ENCODE peak calls at places on chromosome 15, in five cellular contexts. One of them, this sample, is unnamed.

GRCh38 chr15:70095387-70096214 is 2.1 kb downstream of the TLE3 start:
- DNase-seq in retina: peak; percentile 65
- DNase-seq in NCI-H2171: no peak
- DNase-seq in KBM-7: peak; percentile 64
- DNase-seq in right cardiac atrium: peak; percentile 79
- DNase-seq in this sample: no peak

GRCh38 chr15:38253448-38253847 is 812 bp downstream of the SPRED1 start:
- DNase-seq in retina: no peak
- DNase-seq in NCI-H2171: no peak
- DNase-seq in KBM-7: peak; percentile 45
- DNase-seq in right cardiac atrium: no peak
- DNase-seq in this sample: no peak

GRCh38 chr15:98906712-98907083 is 100.9 kb downstream of the PGPEP1L start:
- DNase-seq in retina: no peak
- DNase-seq in NCI-H2171: no peak
- DNase-seq in KBM-7: no peak
- DNase-seq in right cardiac atrium: peak; percentile 75
- DNase-seq in this sample: no peak

GRCh38 chr15:67311751-67312150 is 57.2 kb downstream of the IQCH start:
- DNase-seq in retina: no peak
- DNase-seq in NCI-H2171: no peak
- DNase-seq in KBM-7: no peak
- DNase-seq in right cardiac atrium: no peak
- DNase-seq in this sample: no peak

GRCh38 chr15:64096486-64097431 is 977 bp downstream of the SNX1 start:
- DNase-seq in retina: peak; percentile 3
- DNase-seq in NCI-H2171: no peak
- DNase-seq in KBM-7: peak; percentile 64
- DNase-seq in right cardiac atrium: peak; percentile 66
- DNase-seq in this sample: no peak

GRCh38 chr15:33132722-33133345 is 61.7 kb downstream of the FMN1 start:
- DNase-seq in retina: peak; percentile 57
- DNase-seq in NCI-H2171: peak; percentile 33
- DNase-seq in KBM-7: peak; percentile 50
- DNase-seq in right cardiac atrium: no peak
- DNase-seq in this sample: no peak

GRCh38 chr15:77821188-77821958 is 188.7 kb upstream of the LINGO1 start:
- DNase-seq in retina: peak; percentile 88
- DNase-seq in NCI-H2171: peak; percentile 49
- DNase-seq in KBM-7: peak; percentile 80
- DNase-seq in right cardiac atrium: peak; percentile 81
- DNase-seq in this sample: peak; percentile 70

GRCh38 chr15:39852237-39852636 is 67.8 kb downstream of the GPR176 start:
- DNase-seq in retina: no peak
- DNase-seq in NCI-H2171: no peak
- DNase-seq in KBM-7: no peak
- DNase-seq in right cardiac atrium: no peak
- DNase-seq in this sample: no peak

GRCh38 chr15:94439158-94439557 is 207.8 kb downstream of the MCTP2 start:
- DNase-seq in retina: no peak
- DNase-seq in NCI-H2171: no peak
- DNase-seq in KBM-7: no peak
- DNase-seq in right cardiac atrium: no peak
- DNase-seq in this sample: no peak

This sample was measured in NCI-H1694 treated with DMSO at 0.1 percent for 48 hours.